ENCODE peak calls at places on chromosomes 13 and 19, in ten cellular contexts. D, C, H, F, V, B, W, J, U and S are unnamed samples. For H3K9me3, the result is how much of the 10 kb centered on the place peaks cover.

GRCh38 chr19:33177417-33177976 is 16.6 kb upstream of the LRP3 start:
- DNase-seq in J (no peak), V (no peak), W (no peak), U (no peak), H (peak), F (no peak), B (no peak), D (peak), C (no peak), S (peak)

GRCh38 chr19:18789883-18790565 is 1.1 kb downstream of the COMP start:
- DNase-seq in H (peak), U (no peak), C (no peak), J (no peak), B (peak), W (no peak), F (no peak), D (peak), V (no peak), S (peak)

GRCh38 chr19:4103073-4103418 is 20.9 kb downstream of the MAP2K2 start:
- DNase-seq in C (no peak), H (no peak), V (no peak), D (no peak), F (no peak), U (no peak), W (no peak), B (peak), J (peak), S (no peak)

GRCh38 chr19:1513492-1514294 is 874 bp upstream of the ADAMTSL5 start:
- DNase-seq in H (peak), W (peak), D (peak), V (peak), C (no peak), B (peak), U (peak), F (no peak), J (no peak), S (no peak)

GRCh38 chr13:47117268-47117667 is 220.4 kb upstream of the HTR2A start:
- DNase-seq in V (peak), F (no peak), B (peak), H (no peak), W (no peak), D (peak), C (no peak), U (no peak), J (no peak), S (no peak)

GRCh38 chr19:41753159-41753558 is 2.2 kb upstream of the CEACAM6 start:
- DNase-seq in B (no peak), V (no peak), D (peak), W (peak), U (peak), F (no peak), H (no peak), J (peak), C (peak), S (no peak)

GRCh38 chr13:110470272-110471009 is 91.1 kb downstream of the RAB20 start:
- DNase-seq in C (peak), U (no peak), V (no peak), D (no peak), H (no peak), W (no peak), J (no peak), B (no peak), F (no peak), S (no peak)

GRCh38 chr19:56837892-56838679 is 2.4 kb downstream of the PEG3 start:
- DNase-seq in H (no peak), W (peak), B (no peak), F (peak), J (peak), V (no peak), D (no peak), U (peak), C (no peak), S (no peak)

GRCh38 chr19:12777217-12778019 is 2.1 kb upstream of the HOOK2 start:
- DNase-seq in J (peak), V (peak), W (peak), C (peak), F (no peak), B (peak), D (peak), H (peak), U (peak), S (peak)

GRCh38 chr19:16076958-16077611 is 790 bp downstream of the TPM4 start:
- DNase-seq in D (peak), J (peak), C (peak), V (no peak), F (peak), H (peak), B (no peak), U (peak), W (peak), S (peak)

GRCh38 chr19:16075430-16076153 is 703 bp upstream of the TPM4 start:
- DNase-seq in U (peak), C (no peak), J (peak), F (no peak), B (no peak), D (no peak), H (no peak), W (no peak), V (no peak), S (no peak)

GRCh38 chr19:16076154-16076957 is at the start of gene TPM4:
- DNase-seq in F (peak), U (peak), V (peak), W (peak), C (peak), B (peak), J (peak), H (peak), D (peak), S (peak)

GRCh38 chr19:16078311-16078758 is 2.0 kb downstream of the TPM4 start:
- DNase-seq in D (no peak), C (no peak), J (peak), U (peak), H (peak), W (no peak), V (peak), F (no peak), B (peak), S (no peak)

DNA sequence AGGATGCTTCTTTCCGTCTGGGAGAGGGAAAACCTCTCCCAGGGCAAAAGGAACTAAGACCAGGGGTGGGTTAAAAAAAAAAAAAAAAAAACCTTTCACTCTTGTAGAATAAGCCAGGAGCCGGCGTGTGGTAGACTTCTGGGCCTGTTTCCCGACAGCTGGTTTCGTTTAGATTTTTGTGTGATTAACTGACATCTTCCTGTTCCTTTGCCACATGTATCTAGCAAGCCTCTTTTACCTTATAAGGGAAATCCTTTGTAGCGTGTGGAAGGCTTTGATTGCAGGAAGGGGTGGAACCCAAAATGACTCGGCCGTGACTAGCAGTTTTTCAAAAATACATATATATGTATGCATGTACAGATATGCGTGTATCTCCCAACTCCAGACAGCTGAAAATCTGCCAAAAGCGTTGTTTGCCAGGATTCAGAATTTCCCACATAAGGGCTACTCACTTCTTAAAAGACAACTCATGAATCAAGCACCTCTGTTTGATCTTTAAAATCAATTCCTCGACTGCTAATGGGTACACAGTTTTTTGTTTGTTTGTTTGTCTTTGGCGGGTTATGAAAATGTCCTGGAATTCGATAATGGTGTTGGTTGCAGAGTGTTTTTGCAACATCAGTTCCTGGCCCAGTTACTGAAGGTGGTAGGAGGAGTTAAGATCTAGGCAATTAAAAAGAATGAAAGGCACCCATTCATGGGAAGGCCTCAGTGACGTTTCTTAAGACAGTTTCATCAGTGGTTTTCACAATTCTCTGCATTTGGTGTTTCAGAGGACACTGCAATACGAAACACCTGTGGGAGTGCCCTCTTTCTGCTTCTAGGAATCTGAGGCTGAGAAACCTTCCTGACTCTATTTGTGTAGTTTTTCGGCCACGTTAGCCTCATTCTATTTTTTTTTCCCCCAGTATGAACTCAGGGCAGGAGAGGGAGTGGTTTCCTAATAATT is 2.7 kb downstream of the TPM4 start:
- DNase-seq in C (peak), U (peak), F (peak), J (peak), B (peak), D (peak), W (no peak), V (peak), H (peak), S (peak)
- H3K4me3 ChIP-seq in C (peak), U (peak), F (peak), J (peak), B (peak), D (peak), W (peak), V (peak), H (peak), S (peak)

GRCh38 chr19:8815780-8816179 is 16.3 kb downstream of the ZNF558 start:
- DNase-seq in H (no peak), B (no peak), F (no peak), V (no peak), C (no peak), J (no peak), D (no peak), U (no peak), W (no peak), S (no peak)
- H3K9me3 ChIP-seq in H (under half), B (under half), F (half or more), V (half or more), C (under half), J (under half), D (half or more), U (half or more), W (under half), S (under half)

DNA sequence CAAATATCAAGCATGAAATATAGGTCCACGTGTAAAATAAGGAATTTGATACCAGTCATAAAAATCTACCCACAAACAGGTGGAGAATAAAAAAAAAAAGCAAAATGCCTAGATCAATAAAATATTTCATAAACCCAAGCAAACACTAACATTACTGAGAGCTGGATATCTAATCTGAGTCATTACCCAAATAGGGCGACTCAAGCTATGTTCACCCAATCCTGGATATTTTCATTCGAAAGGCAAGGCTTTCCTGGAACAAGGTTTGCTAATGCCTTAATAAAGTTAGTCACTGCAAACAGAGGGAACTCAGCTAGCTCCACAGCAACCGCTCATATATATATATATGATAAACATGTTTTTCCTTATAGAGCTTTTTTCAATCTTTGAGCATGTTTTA is 33.5 kb upstream of the TM9SF2 start:
- DNase-seq in F (no peak), V (peak), H (no peak), W (no peak), B (peak), D (peak), C (no peak), U (no peak), J (no peak), S (no peak)
- H3K4me3 ChIP-seq in F (no peak), V (no peak), H (no peak), W (no peak), B (no peak), D (no peak), C (no peak), U (no peak), J (no peak), S (no peak)

GRCh38 chr19:28609944-28610343 is 603.0 kb downstream of the UQCRFS1 start:
- DNase-seq in C (no peak), V (no peak), U (no peak), B (no peak), F (no peak), W (no peak), J (no peak), D (no peak), H (no peak), S (no peak)
- H3K9me3 ChIP-seq in C (under half), V (under half), U (under half), B (under half), F (under half), W (under half), J (under half), D (under half), H (under half), S (under half)

DNA sequence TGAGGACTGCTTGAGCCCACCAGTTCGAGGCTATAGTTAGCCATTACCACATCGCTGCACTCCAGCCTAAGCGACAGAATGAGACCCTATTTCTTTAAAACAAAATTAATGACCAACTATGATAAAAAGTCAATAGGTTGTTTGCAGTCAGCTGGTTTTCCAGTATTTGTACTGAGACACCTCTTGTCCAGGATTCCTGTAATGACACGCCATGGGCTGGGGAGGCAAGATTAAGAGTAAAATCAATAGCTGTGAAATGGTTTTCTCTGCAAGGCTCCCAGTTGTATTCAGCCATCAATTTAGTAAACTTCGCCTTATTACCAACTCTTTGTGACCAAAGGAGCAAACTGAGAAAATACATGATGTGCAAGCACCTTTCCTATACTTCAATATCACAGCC is 29.5 kb downstream of the STK24 start:
- DNase-seq in D (no peak), V (no peak), J (no peak), U (no peak), B (no peak), C (no peak), H (no peak), F (no peak), W (no peak), S (no peak)
- H3K4me3 ChIP-seq in D (no peak), V (no peak), J (no peak), U (no peak), B (no peak), C (no peak), H (no peak), F (no peak), W (no peak), S (no peak)

DNA sequence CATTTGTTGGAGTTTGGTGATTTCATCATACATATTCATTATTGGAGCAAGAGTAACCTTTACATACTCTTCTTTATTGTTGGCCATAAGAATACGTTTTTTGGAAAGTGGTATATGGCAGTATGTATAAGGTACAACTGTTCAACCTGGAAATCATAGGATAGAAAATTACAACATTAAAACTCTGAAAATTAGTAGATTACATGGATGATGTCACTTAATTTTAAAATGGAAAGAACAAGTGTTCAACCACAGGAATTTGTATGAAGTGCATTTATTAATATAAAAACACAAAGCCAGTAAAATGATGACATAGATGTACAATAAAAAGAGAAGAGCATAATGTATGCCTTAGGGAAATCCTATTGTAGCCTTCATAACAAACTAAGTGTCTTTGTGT is 7.3 kb upstream of the ZNF155 start:
- DNase-seq in U (no peak), H (no peak), B (no peak), V (no peak), C (no peak), D (no peak), F (no peak), J (no peak), W (no peak), S (no peak)
- H3K9me3 ChIP-seq in U (half or more), H (under half), B (under half), V (under half), C (under half), D (half or more), F (half or more), J (under half), W (under half), S (under half)